ENCODE peak calls at places on chromosomes 3 and 15, in eight cellular contexts. L is ovary, Q is aorta, H is sigmoid colon, X is breast epithelium, C is esophagus squamous epithelium, J is PC-3, R is OCI-LY7. F is an unnamed sample. For H3K9me3, the result is how much of the 10 kb centered on the place peaks cover.

GRCh38 chr3:194276768-194277546 is 74.2 kb downstream of the CPN2 start:
- DNase-seq in L (peak), Q (peak), H (peak), X (peak), C (no peak), J (no peak), R (no peak), F (peak)

GRCh38 chr3:171704002-171704401 is 106.3 kb downstream of the PLD1 start:
- DNase-seq in L (no peak), Q (no peak), H (no peak), X (no peak), C (no peak), J (peak), R (peak), F (no peak)

GRCh38 chr15:66476535-66476934 is 21.0 kb downstream of the SNAPC5 start:
- DNase-seq in L (no peak), Q (no peak), H (no peak), X (no peak), C (no peak), J (no peak), R (no peak), F (no peak)

GRCh38 chr3:150928234-150928633 is 23.0 kb upstream of the MINDY4B start:
- DNase-seq in L (no peak), Q (no peak), H (no peak), X (no peak), C (no peak), J (no peak), R (no peak), F (no peak)

GRCh38 chr3:127043041-127043641 is 60.2 kb downstream of the PLXNA1 start:
- DNase-seq in L (no peak), Q (peak), H (peak), X (no peak), C (no peak), J (peak), R (no peak), F (no peak)

GRCh38 chr15:52228928-52229327 is 37.7 kb upstream of the GNB5 start:
- DNase-seq in L (no peak), Q (no peak), H (no peak), X (no peak), C (peak), J (peak), R (peak), F (no peak)

GRCh38 chr3:39447637-39448483 is 19.6 kb upstream of the MOBP start:
- DNase-seq in L (peak), Q (peak), H (peak), X (no peak), C (peak), J (peak), R (peak), F (peak)

GRCh38 chr3:179029096-179029495 is 42.5 kb downstream of the ZMAT3 start:
- DNase-seq in L (no peak), Q (no peak), H (no peak), X (no peak), C (no peak), J (no peak), R (no peak), F (no peak)

GRCh38 chr15:66092053-66092976 is 161.2 kb downstream of the MEGF11 start:
- DNase-seq in L (no peak), Q (no peak), H (peak), X (peak), C (no peak), J (no peak), R (no peak), F (no peak)

GRCh38 chr15:95804484-95804883 is 526.0 kb upstream of the NR2F2 start:
- DNase-seq in L (no peak), Q (no peak), H (no peak), X (no peak), C (no peak), J (no peak), R (no peak), F (no peak)

GRCh38 chr15:57925650-57926049 is 139.9 kb downstream of the ALDH1A2 start:
- DNase-seq in L (no peak), Q (no peak), H (no peak), X (no peak), C (no peak), J (no peak), R (no peak), F (no peak)

GRCh38 chr3:55868347-55868746 is 381.2 kb upstream of the WNT5A start:
- DNase-seq in L (no peak), Q (no peak), H (no peak), X (no peak), C (no peak), J (no peak), R (peak), F (no peak)

GRCh38 chr15:75809986-75810750 is 33.1 kb upstream of the UBE2Q2 start:
- DNase-seq in L (no peak), Q (no peak), H (no peak), X (no peak), C (no peak), J (peak), R (peak), F (no peak)

GRCh38 chr3:51709004-51709420 is 2.1 kb downstream of the GRM2 start:
- DNase-seq in L (peak), Q (peak), H (no peak), X (peak), C (no peak), J (no peak), R (no peak), F (peak)

GRCh38 chr15:74445816-74446763 is 12.3 kb upstream of the SEMA7A start:
- DNase-seq in L (no peak), Q (no peak), H (peak), X (peak), C (no peak), J (no peak), R (no peak), F (no peak)

GRCh38 chr3:39569095-39569494 is 101.6 kb downstream of the MOBP start:
- DNase-seq in L (no peak), Q (no peak), H (no peak), X (no peak), C (no peak), J (no peak), R (no peak), F (no peak)

DNA sequence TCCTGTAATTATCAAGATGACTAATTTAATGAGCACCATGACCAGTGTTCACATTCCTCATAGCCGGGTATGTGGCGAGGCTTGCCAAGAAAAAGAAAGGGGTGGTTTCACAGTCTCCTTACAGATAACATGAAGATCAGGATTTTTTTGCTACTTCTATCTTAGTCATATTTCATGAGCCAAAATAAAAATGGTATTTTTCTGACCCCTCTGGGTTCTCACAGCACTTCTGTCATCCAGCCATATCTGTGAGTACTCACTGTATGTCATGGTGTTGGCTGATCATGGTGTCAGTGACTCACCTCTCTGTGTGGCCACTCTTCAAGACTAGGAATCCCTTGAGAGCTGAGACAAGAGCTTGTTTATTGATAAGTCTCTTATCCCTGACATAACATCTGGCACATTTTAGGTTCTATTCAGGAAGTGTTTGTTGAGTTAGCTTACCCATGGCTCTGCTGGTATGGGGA is 130.5 kb upstream of the LMCD1 start:
- DNase-seq in L (no peak), Q (no peak), H (no peak), X (no peak), C (no peak), J (peak), R (no peak), F (no peak)
- H3K9me3 ChIP-seq in L (under half), Q (under half), H (under half), X (under half), C (under half), J (under half), R (under half), F (under half)

DNA sequence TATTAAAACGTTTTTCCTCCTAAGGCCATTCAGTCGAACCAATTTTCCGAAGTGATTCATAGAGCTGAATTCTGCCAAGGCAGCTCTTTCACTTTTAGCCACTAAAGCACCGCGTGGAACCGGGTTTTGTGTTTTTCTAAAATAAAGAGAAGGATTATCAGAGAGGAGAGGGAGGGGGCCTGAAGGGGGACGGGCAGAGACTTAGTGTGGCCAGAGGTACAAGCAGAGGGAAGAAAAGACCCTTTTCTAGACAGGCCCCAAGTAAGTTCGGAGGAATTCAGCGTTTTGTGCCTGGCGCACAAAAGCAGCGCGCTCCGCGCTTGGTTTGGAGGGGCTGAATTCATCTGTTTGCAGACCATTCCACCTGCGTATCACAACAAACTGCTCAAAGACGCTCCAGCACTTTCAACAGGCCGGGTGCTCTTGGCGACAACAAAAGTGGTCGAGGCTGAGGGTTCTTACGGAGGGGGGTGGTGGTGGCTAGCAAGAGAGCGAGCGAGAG is 1.1 kb upstream of the FEZF2 start:
- DNase-seq in L (no peak), Q (no peak), H (no peak), X (no peak), C (no peak), J (no peak), R (no peak), F (no peak)
- H3K9me3 ChIP-seq in L (under half), Q (under half), H (under half), X (under half), C (under half), J (under half), R (under half), F (under half)

GRCh38 chr3:11627612-11628011 is 16.1 kb downstream of the VGLL4 start:
- DNase-seq in L (no peak), Q (no peak), H (no peak), X (no peak), C (no peak), J (no peak), R (no peak), F (no peak)
- H3K9me3 ChIP-seq in L (under half), Q (under half), H (under half), X (under half), C (under half), J (under half), R (under half), F (under half)

GRCh38 chr15:20386198-20386597 is 155.4 kb downstream of the GOLGA6L6 start:
- DNase-seq in L (no peak), Q (no peak), H (no peak), X (no peak), C (no peak), J (no peak), R (no peak), F (no peak)
- H3K9me3 ChIP-seq in L (under half), Q (under half), H (under half), X (under half), C (under half), J (under half), R (under half), F (under half)

GRCh38 chr3:78992830-78993229 is 775.0 kb downstream of the ROBO1 start:
- DNase-seq in L (no peak), Q (no peak), H (no peak), X (no peak), C (no peak), J (no peak), R (no peak), F (no peak)
- H3K9me3 ChIP-seq in L (under half), Q (under half), H (under half), X (under half), C (under half), J (under half), R (under half), F (under half)

DNA sequence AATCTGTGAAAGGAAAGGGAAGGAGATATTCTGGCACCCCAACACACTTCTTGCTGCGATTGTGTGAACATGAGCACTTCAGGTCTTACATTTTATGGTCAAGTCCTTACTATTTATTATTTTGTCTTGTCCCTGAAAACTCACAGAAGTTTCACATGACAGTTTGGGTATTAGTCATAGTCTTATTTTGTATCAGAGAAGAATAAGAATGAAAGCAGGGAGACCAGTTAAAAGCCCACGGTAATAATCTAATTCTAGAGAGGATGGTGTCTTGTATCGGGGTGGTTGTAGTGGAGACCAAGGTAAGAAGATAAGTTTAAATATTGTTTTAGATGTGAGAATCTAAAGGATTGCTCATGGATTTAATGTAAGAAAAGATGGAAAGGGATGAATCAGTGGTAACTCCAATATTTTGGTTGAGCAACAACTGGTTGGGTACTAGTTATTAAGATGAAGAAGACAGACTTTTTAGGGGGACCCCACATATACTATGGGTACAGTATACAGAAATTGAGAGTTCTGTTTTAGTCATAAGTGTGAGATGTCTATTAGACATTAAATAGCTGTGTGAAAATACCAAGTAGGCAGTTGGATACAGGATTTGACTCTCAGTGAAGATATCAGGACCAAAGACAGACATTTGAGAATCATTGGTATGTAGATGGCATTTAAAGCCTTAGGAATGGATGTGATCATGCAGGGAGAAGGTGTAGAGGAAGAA is 227.6 kb downstream of the MFSD1 start:
- DNase-seq in L (no peak), Q (no peak), H (no peak), X (no peak), C (no peak), J (no peak), R (no peak), F (no peak)
- H3K9me3 ChIP-seq in L (under half), Q (under half), H (under half), X (under half), C (under half), J (under half), R (under half), F (under half)